ENCODE peak calls at places on chromosome 10, in four cellular contexts. B, R, L and A are unnamed samples.

GRCh38 chr10:14779053-14779649 is 4.5 kb upstream of the FAM107B start:
- DNase-seq in B (peak; percentile 14), R (no peak), L (peak; percentile 45), A (no peak)

GRCh38 chr10:77715081-77715480 is 77.5 kb upstream of the KCNMA1 start:
- DNase-seq in B (no peak), L (peak; percentile 23), R (no peak), A (no peak)

GRCh38 chr10:113069595-113069994 is 119.5 kb downstream of the TCF7L2 start:
- DNase-seq in L (no peak), B (peak; percentile 55), R (no peak), A (no peak)

GRCh38 chr10:119737039-119737663 is 11.3 kb downstream of the INPP5F start:
- DNase-seq in B (no peak), L (no peak), R (no peak), A (no peak)

GRCh38 chr10:18402766-18403346 is 248.5 kb downstream of the NSUN6 start:
- DNase-seq in R (no peak), B (no peak), L (no peak), A (no peak)

GRCh38 chr10:27865221-27865635 is 119.6 kb upstream of the MKX start:
- DNase-seq in L (no peak), R (no peak), B (no peak), A (no peak)

GRCh38 chr10:62528441-62528840 is 154.3 kb downstream of the ZNF365 start:
- DNase-seq in R (no peak), L (no peak), B (no peak), A (no peak)

GRCh38 chr10:45160266-45160665 is 155.1 kb downstream of the OR13A1 start:
- DNase-seq in R (no peak), B (peak; percentile 24), L (peak; percentile 7), A (no peak)

GRCh38 chr10:120188950-120189349 is 268.1 kb upstream of the PLPP4 start:
- DNase-seq in B (no peak), L (no peak), R (no peak), A (no peak)

GRCh38 chr10:120818301-120818700 is 32.9 kb upstream of the WDR11 start:
- DNase-seq in L (no peak), B (no peak), R (no peak), A (no peak)

GRCh38 chr10:112811741-112812551 is 138.1 kb upstream of the TCF7L2 start:
- DNase-seq in R (no peak), B (peak; percentile 92), L (peak; percentile 96), A (no peak)

GRCh38 chr10:97861351-97861750 is 11.7 kb downstream of the GOLGA7B start:
- DNase-seq in R (no peak), L (peak; percentile 59), B (peak; percentile 45), A (no peak)

GRCh38 chr10:55410415-55410885 is 609.4 kb upstream of the PCDH15 start:
- DNase-seq in L (no peak), B (peak; percentile 1), R (no peak), A (no peak)

DNA sequence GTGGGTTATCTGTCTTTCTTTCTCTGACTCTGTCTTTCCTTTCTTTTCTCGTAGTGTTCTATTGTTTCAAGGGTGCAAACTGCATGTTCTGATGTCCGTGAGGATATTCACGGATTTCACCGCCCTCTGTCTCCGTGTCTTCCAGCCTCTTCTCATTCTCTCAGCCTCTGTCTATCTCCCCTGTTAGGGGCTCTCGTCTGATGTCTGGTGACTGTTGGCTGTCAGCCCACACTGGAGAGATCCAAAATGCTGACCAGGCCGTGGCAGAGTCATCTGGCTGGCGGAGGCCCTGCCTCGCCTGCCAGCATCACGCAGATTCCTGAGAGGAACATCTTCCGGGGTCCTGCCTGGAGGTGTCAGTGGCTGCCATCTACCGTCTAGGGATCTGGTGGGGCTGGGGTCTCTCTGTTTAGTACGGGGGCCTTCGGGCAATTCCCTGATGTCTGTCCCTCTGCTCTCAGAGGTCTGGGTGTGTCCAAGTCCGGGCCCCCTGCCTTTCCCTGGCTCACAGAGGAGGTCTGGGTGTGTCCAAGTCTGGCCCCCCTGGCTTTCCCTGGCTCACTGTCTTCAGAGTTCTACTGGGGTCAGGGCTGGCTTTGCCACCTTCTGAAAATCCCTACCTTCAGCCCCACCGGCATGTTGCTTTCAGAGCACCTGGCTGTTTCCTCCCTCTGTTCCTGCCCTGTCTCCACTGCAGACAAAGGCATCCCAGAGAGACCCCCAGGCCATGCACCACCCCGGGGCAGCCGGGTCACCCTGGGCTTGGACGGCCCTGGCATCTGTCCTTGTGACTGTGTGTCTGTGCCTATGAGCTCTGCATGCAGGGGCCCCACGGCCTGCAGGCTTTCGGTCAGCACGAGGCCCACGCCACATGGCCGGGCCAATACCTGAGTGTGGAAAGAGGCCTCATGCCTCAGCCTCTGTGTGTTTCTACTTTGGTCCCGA is 14.0 kb upstream of the SCART1 start:
- DNase-seq in R (no peak), B (no peak), L (no peak), A (no peak)
- H3K9me3 ChIP-seq in R (no peaks in the 10 kb centered on the region), B (no peaks in the 10 kb centered on the region), L (peaks cover 3% of the 10 kb centered on the region), A (no peaks in the 10 kb centered on the region)

GRCh38 chr10:131210181-131210580 is 101.3 kb downstream of the TCERG1L start:
- DNase-seq in R (no peak), B (no peak), L (no peak), A (no peak)

GRCh38 chr10:131211556-131211955 is 100.0 kb downstream of the TCERG1L start:
- DNase-seq in L (no peak), R (no peak), B (no peak), A (no peak)

GRCh38 chr10:131212763-131213325 is 98.7 kb downstream of the TCERG1L start:
- DNase-seq in B (no peak), L (no peak), R (no peak), A (no peak)

GRCh38 chr10:131211965-131212619 is 99.4 kb downstream of the TCERG1L start:
- DNase-seq in L (no peak), B (no peak), R (no peak), A (no peak)

DNA sequence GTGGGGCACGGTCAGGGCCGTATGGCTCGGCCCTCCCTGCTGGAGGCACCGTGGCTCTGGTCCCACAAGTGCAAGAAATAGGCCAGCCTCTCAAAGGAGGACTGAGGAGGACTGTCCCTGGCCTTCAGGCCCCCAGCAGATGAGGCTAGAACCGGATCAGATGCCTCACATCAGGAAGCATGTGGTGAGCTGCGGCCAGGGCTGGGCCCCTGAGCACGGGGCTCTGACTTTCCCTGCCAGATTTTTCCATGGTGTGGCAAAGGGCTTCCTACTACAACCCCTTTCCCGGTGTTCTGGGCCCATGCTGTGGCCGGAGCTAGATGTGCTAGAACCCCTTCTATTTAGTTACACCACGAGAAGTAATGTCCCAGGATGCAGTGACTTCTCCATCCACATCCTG is 100.4 kb downstream of the TCERG1L start:
- DNase-seq in L (no peak), B (no peak), R (no peak), A (no peak)
- H3K9me3 ChIP-seq in L (no peaks in the 10 kb centered on the region), B (no peaks in the 10 kb centered on the region), R (no peaks in the 10 kb centered on the region), A (no peaks in the 10 kb centered on the region)

GRCh38 chr10:42911359-42911758 is 128.8 kb downstream of the BMS1 start:
- DNase-seq in R (no peak), B (no peak), L (no peak), A (no peak)

GRCh38 chr10:42921951-42922350 is 139.4 kb downstream of the BMS1 start:
- DNase-seq in L (no peak), R (no peak), B (no peak), A (no peak)

GRCh38 chr10:42916974-42917373 is 134.4 kb downstream of the BMS1 start:
- DNase-seq in B (no peak), R (no peak), L (no peak), A (no peak)
- H3K9me3 ChIP-seq in B (no peaks in the 10 kb centered on the region), R (no peaks in the 10 kb centered on the region), L (peaks cover 4% of the 10 kb centered on the region), A (no peaks in the 10 kb centered on the region)

GRCh38 chr10:131129544-131129943 is 182.0 kb downstream of the TCERG1L start:
- DNase-seq in B (no peak), L (no peak), R (no peak), A (no peak)
- H3K9me3 ChIP-seq in B (no peaks in the 10 kb centered on the region), L (no peaks in the 10 kb centered on the region), R (no peaks in the 10 kb centered on the region), A (no peaks in the 10 kb centered on the region)

GRCh38 chr10:71551970-71552369 is 155.2 kb downstream of the CDH23 start:
- DNase-seq in R (no peak), B (no peak), L (no peak), A (no peak)
- H3K9me3 ChIP-seq in R (no peaks in the 10 kb centered on the region), B (no peaks in the 10 kb centered on the region), L (no peaks in the 10 kb centered on the region), A (no peaks in the 10 kb centered on the region)

GRCh38 chr10:133390597-133391248 is 3.2 kb upstream of the MTG1 start:
- DNase-seq in B (no peak), R (no peak), L (no peak), A (no peak)

GRCh38 chr10:133385214-133385613 is 6.2 kb downstream of the PAOX start:
- DNase-seq in R (no peak), L (no peak), B (no peak), A (no peak)

GRCh38 chr10:133391249-133391635 is 2.7 kb upstream of the MTG1 start:
- DNase-seq in L (no peak), R (no peak), B (no peak), A (no peak)

GRCh38 chr10:133388973-133389818 is 4.8 kb upstream of the MTG1 start:
- DNase-seq in B (no peak), R (peak; percentile 63), L (no peak), A (no peak)

DNA sequence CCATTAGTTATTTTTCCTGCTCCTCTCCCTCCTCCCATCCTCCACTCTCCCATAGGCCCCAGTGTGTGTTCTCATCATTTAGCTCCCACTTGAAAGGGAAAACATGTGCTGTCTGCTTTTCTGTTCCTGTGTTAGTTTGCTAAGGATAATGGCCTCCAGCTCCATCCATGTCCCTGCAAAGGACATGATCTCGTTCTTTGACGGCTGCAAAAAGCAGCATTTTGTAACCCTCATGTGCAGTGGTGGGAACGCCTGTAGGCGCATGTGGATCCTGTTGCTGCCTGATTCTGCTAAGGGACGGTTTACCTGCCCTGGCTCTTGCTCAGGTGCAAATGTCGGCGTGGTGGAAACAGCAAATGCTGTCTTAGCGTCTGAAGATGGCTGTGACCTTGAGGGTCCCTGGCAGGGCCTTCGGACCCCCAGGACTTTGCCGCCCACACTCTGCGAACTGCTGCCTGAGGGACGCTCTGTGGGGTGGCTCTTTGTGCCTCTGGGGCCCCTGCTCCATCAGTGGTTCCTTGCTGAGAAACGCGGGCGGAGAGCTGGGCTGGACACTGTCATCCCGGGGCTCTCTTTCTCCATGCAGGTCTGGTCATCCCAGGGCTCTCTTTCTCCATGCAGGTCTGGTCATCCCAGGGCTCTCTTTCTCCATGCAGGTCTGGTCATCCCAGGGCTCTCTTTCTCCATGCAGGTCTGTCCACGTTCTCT is 5.5 kb upstream of the MTG1 start:
- DNase-seq in L (peak; percentile 40), B (no peak), R (no peak), A (no peak)
- H3K9me3 ChIP-seq in L (no peaks in the 10 kb centered on the region), B (no peaks in the 10 kb centered on the region), R (no peaks in the 10 kb centered on the region), A (no peaks in the 10 kb centered on the region)

DNA sequence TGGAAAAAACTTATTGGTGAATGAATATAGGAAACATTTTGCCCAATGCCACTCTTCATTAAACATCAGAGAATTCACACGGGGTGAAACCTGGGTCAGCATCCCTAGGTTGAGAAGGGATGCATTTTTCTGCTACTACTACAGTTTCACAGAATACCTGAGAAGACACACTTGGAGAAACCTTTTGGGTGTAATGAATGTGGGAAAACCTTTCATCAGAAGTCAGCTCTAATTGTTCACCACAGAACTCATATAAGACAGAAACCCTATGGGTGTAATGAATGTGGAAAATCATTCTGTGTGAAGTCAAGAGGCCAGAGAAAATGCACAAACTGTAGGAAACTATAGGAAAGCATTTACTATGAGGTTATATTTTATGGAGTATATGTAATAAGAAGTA is 24.9 kb downstream of the ZNF37A start:
- DNase-seq in B (no peak), R (no peak), L (no peak), A (no peak)
- H3K9me3 ChIP-seq in B (no peaks in the 10 kb centered on the region), R (peaks cover 78% of the 10 kb centered on the region), L (peaks cover 99% of the 10 kb centered on the region), A (peaks cover 66% of the 10 kb centered on the region)